ENCODE peak calls at places on chromosomes 1 and 21, in four cellular contexts. S is colonic mucosa, D is Caki2, N is DMS 273 treated with DMSO at 0.1 percent for 48 hours. I is an unnamed sample.
A peak's percentile ranks its signal among the peaks of the same experiment; 100 is the strongest.

GRCh38 chr1:87113313-87113712 is 198.9 kb downstream of the HS2ST1 start:
- DNase-seq in S (no peak), D (no peak), N (no peak), I (no peak)

GRCh38 chr1:18768086-18768485 is 91.4 kb downstream of the TAS1R2 start:
- DNase-seq in N (no peak), S (no peak), D (no peak), I (no peak)

GRCh38 chr1:110248746-110249145 is 38.6 kb downstream of the KCNC4 start:
- DNase-seq in S (no peak), D (no peak), N (peak; percentile 56), I (no peak)

GRCh38 chr1:112956503-112957132 is 622 bp upstream of the SLC16A1 start:
- DNase-seq in S (peak; percentile 36), N (no peak), D (no peak), I (no peak)

GRCh38 chr1:84415386-84415785 is 17.1 kb downstream of the DNASE2B start:
- DNase-seq in N (no peak), S (no peak), D (no peak), I (no peak)

GRCh38 chr1:31700468-31701136 is 3.2 kb downstream of the COL16A1 start:
- DNase-seq in N (no peak), S (no peak), D (no peak), I (no peak)

GRCh38 chr1:113353581-113353980 is 36.7 kb upstream of the MAGI3 start:
- DNase-seq in D (no peak), N (no peak), S (no peak), I (no peak)

GRCh38 chr1:31295874-31296485 is 608 bp downstream of the SNRNP40 start:
- DNase-seq in S (no peak), D (peak; percentile 6), N (no peak), I (no peak)

GRCh38 chr21:39660596-39660995 is 47.9 kb downstream of the B3GALT5 start:
- DNase-seq in N (peak; percentile 70), D (peak; percentile 82), S (peak; percentile 58), I (no peak)

GRCh38 chr1:8862528-8862927 is 16.0 kb downstream of the ENO1 start:
- DNase-seq in S (no peak), D (peak; percentile 38), N (no peak), I (no peak)

GRCh38 chr1:85283475-85284199 is 7.2 kb upstream of the BCL10 start:
- DNase-seq in N (no peak), D (peak; percentile 49), S (peak; percentile 86), I (no peak)

GRCh38 chr1:32806315-32806714 is 10.8 kb downstream of the YARS1 start:
- DNase-seq in S (no peak), N (no peak), D (no peak), I (no peak)

GRCh38 chr1:24929091-24929875 is 793 bp downstream of the RUNX3 start:
- DNase-seq in S (no peak), D (no peak), N (no peak), I (no peak)

GRCh38 chr21:46054447-46054846 is 43.5 kb upstream of the COL6A2 start:
- DNase-seq in D (no peak), S (no peak), N (no peak), I (no peak)

GRCh38 chr1:232954594-232955365 is 4.4 kb downstream of the NTPCR start:
- DNase-seq in D (no peak), N (no peak), S (no peak), I (no peak)

GRCh38 chr21:45175326-45176085 is 101.1 kb downstream of the ADARB1 start:
- DNase-seq in D (no peak), N (no peak), S (no peak), I (no peak)

GRCh38 chr1:157369808-157370521 is 182.3 kb downstream of the FCRL5 start:
- DNase-seq in N (no peak), D (peak; percentile 22), S (peak; percentile 79), I (no peak)

GRCh38 chr1:116218922-116219321 is 107.7 kb downstream of the MAB21L3 start:
- DNase-seq in D (no peak), S (no peak), N (no peak), I (no peak)

GRCh38 chr21:20997308-20997632 is 939 bp upstream of the NCAM2 start:
- DNase-seq in D (no peak), N (no peak), S (no peak), I (no peak)

GRCh38 chr1:162873671-162874666 is 13.0 kb upstream of the CCDC190 start:
- DNase-seq in D (no peak), S (no peak), N (peak; percentile 67), I (no peak)

GRCh38 chr1:25197982-25198681 is 34.2 kb downstream of the SYF2 start:
- DNase-seq in S (peak; percentile 65), N (no peak), D (no peak), I (no peak)

GRCh38 chr1:154459044-154459443 is 43.0 kb upstream of the TDRD10 start:
- DNase-seq in S (no peak), N (no peak), D (no peak), I (no peak)

GRCh38 chr1:18134324-18135046 is 26.9 kb downstream of the IGSF21 start:
- DNase-seq in N (no peak), S (no peak), D (no peak), I (no peak)

GRCh38 chr1:183079697-183080096 is 56.5 kb downstream of the LAMC1 start:
- DNase-seq in S (no peak), D (peak; percentile 35), N (no peak), I (no peak)

GRCh38 chr1:91701494-91701869 is 184.5 kb downstream of the TGFBR3 start:
- DNase-seq in N (no peak), D (no peak), S (no peak), I (no peak)

GRCh38 chr21:19767546-19767945 is 1230.7 kb upstream of the NCAM2 start:
- DNase-seq in N (no peak), S (no peak), D (no peak), I (no peak)

GRCh38 chr1:66445492-66446181 is 88.3 kb upstream of the SGIP1 start:
- DNase-seq in S (no peak), D (no peak), N (no peak), I (no peak)

GRCh38 chr1:202160377-202160940 is at the start of gene PTPN7:
- DNase-seq in N (peak; percentile 12), D (no peak), S (peak; percentile 49), I (no peak)

GRCh38 chr21:22345624-22346023 is 1347.4 kb downstream of the NCAM2 start:
- DNase-seq in N (no peak), D (no peak), S (no peak), I (no peak)

GRCh38 chr1:39970274-39970673 is 15.3 kb downstream of the MFSD2A start:
- DNase-seq in D (no peak), S (no peak), N (peak; percentile 91), I (peak; percentile 20)

I was measured in NCI-H1436 treated with DMSO at 0.1 percent for 48 hours.